ENCODE peak calls at places on chromosomes 3 and 15, in five cellular contexts. X, S, I, Q and D are unnamed samples.

GRCh38 chr3:161055210-161055609 is 49.9 kb downstream of the B3GALNT1 start:
- DNase-seq in I (no peak), S (no peak), X (no peak), Q (no peak), D (no peak)

GRCh38 chr3:59185586-59186381 is 136.0 kb upstream of the CFAP20DC start:
- DNase-seq in I (no peak), X (peak; percentile 51), S (no peak), Q (no peak), D (no peak)

GRCh38 chr15:58551764-58552504 is 120.1 kb downstream of the LIPC start:
- DNase-seq in X (peak; percentile 47), S (peak; percentile 17), Q (peak; percentile 23), I (no peak), D (no peak)

GRCh38 chr3:143775401-143775970 is 72.8 kb downstream of the SLC9A9 start:
- DNase-seq in I (peak; percentile 21), X (peak; percentile 62), Q (no peak), S (peak; percentile 17), D (no peak)

GRCh38 chr15:79035111-79035601 is 55.4 kb downstream of the RASGRF1 start:
- DNase-seq in Q (no peak), I (no peak), S (no peak), X (peak; percentile 71), D (no peak)

GRCh38 chr3:46882377-46883015 is 5.0 kb downstream of the PTH1R start:
- DNase-seq in I (no peak), Q (no peak), X (peak; percentile 66), S (no peak), D (peak; percentile 77)

GRCh38 chr3:190004656-190005055 is 116.0 kb downstream of the P3H2 start:
- DNase-seq in I (no peak), X (no peak), S (no peak), Q (no peak), D (no peak)

GRCh38 chr3:62015111-62015510 is 358.2 kb downstream of the FEZF2 start:
- DNase-seq in I (no peak), Q (no peak), X (no peak), S (no peak), D (no peak)

GRCh38 chr15:94234300-94234699 is 2.9 kb downstream of the MCTP2 start:
- DNase-seq in S (no peak), Q (no peak), X (no peak), I (no peak), D (no peak)

GRCh38 chr3:132892956-132893355 is 145.2 kb upstream of the TMEM108 start:
- DNase-seq in Q (no peak), X (no peak), I (no peak), S (no peak), D (no peak)

GRCh38 chr3:58027704-58028317 is 19.6 kb downstream of the FLNB start:
- DNase-seq in S (no peak), X (peak; percentile 59), I (no peak), Q (no peak), D (no peak)

GRCh38 chr3:161371441-161372320 is at the start of gene SPTSSB:
- DNase-seq in X (peak; percentile 91), I (peak; percentile 78), Q (peak; percentile 77), S (peak; percentile 71), D (peak; percentile 54)

GRCh38 chr3:39144095-39144747 is 9.2 kb downstream of the CSRNP1 start:
- DNase-seq in X (no peak), I (no peak), Q (no peak), S (no peak), D (peak; percentile 64)

GRCh38 chr3:39143051-39143885 is 10.1 kb downstream of the CSRNP1 start:
- DNase-seq in S (no peak), I (no peak), Q (no peak), X (no peak), D (peak; percentile 62)

GRCh38 chr3:39146083-39146501 is 7.3 kb downstream of the CSRNP1 start:
- DNase-seq in Q (no peak), X (no peak), I (no peak), S (no peak), D (peak; percentile 76)

GRCh38 chr3:39146611-39147373 is 6.6 kb downstream of the CSRNP1 start:
- DNase-seq in I (peak; percentile 77), X (no peak), S (peak; percentile 67), Q (peak; percentile 79), D (peak; percentile 90)

DNA sequence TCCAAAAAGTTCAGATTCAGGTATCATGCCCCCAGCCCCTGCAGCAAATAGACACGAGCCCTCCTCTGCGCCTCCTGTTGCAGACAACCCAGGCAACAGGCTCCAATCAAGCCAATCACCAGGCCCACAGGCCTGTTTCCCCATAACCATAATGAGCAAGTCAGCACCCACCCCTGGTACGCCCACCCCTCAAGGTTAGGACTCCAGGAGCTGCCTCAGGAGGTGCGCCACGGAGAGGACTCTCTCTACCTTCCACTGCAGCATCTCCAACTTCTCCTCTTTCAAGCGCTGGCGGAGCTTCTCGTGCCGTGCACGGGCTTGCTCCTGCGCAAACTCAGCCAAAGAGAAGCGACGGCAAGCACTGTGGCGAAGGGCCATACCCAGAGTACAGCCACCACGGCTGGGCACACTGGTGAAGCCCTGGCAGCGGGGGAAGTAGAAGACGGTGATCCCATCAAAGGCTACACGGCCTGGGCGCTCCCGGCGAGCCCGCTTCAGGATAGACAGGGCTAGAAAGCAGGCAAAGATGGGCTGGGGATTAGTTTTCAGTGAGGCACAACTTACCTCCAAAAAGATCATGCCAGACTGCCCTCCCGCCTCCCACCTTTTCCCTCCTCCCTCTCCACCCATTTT is 8.5 kb downstream of the CSRNP1 start:
- DNase-seq in X (no peak), S (no peak), Q (no peak), I (no peak), D (peak; percentile 64)
- TF ChIP-seq POLR2AphosphoS5 in X (no peak), S (no peak), Q (no peak), I (no peak), D (no peak)

DNA sequence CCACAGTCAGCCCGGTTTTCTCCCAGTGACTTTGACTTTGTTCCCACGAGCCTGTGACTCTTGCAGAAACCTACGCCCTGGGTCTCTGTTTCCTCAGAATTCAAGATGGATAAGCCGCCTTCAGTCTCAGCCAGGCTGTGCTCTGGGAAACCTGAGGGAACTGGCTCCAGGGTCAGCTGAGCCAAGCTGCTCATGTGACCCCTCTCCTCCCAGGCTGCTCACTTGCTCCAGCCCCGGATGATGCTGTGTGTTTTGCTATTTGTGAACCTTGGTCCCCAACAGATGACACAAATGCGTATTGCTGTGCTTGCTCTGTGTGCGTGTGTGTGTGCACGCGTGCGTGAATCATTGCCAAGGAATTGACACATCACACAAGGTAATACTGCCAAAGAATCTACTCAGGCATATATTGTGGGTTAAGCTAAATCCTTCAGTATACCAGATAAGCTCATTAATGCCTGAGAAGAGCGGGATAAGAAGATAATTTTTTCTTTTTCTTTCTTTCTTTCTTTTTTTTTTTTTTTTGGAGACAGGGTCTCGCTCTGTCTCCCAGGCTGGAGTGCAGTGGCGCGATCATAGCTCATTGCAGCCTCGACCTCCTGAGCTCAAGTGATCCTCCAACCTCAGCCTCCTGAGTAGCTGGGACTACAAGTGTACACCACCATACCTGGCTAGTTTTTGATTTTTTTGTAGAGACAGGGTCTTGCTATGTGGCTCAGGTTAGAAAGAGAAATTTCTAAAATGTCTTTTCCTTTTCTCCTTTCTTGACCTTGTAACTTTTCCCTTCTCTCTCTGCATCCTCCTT is 29.2 kb upstream of the UMPS start:
- DNase-seq in S (no peak), Q (no peak), X (peak; percentile 42), I (no peak), D (no peak)
- TF ChIP-seq POLR2AphosphoS5 in S (no peak), Q (no peak), X (no peak), I (no peak), D (no peak)

DNA sequence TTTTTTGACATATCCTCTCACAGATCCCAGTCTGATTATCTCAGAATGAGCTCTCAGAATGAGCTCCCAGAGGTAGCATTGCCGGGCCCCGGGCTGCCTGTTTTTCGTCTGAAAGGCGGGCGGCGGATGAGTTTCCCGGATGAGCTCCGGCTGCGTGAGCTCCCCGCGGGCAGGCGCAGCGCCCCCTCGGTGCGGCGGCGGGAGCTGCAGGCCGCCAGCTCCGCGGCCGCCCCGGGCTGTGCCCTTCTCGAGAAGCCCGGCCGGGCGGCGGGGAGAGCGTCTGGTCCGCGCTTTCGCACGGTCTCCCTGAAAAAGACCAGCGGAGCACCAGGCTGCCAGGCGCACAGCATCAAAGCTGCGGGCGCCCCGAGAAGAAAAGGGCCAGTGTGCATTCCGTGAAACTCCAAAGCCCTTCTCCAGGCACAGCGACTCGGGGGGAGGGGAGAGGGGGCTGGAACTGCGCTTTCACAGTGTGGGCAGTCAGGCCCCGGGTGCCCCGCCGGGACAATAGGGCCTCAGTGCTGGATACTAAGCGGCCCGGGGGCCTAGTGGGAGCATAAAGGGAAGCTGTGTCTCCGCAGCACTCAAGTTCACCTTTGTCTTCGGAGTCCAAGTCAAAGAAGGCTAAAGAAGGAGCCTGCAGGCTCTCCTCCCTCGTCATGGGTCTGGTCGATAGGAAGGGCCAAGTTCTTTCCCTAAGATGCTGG is 12.1 kb upstream of the SHC4 start:
- DNase-seq in I (peak; percentile 51), S (peak; percentile 59), X (peak; percentile 92), Q (peak; percentile 75), D (peak; percentile 88)
- TF ChIP-seq POLR2AphosphoS5 in I (peak; percentile 45), S (no peak), X (no peak), Q (peak; percentile 22), D (no peak)

GRCh38 chr3:195065142-195065863 is 205.7 kb downstream of the XXYLT1 start:
- DNase-seq in S (no peak), Q (no peak), X (no peak), I (no peak), D (peak; percentile 63)
- TF ChIP-seq POLR2AphosphoS5 in S (no peak), Q (no peak), X (no peak), I (no peak), D (no peak)

DNA sequence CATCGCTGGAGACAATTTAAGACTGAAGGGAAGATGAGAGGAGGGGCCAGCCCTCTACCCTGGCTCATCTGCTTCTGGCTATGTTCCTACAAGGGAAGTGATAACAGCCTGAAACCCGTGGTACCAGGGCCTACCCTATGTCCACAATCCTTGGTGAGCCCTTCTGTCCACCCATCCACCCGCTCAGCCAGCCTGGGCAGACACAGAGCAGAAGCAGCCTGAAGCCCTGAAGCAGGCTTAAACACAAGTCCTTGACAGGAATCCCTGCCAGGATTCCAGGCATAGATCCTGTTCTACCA is 15.4 kb downstream of the CLK3 start:
- DNase-seq in I (no peak), X (no peak), S (no peak), Q (no peak), D (no peak)
- TF ChIP-seq POLR2AphosphoS5 in I (no peak), X (no peak), S (no peak), Q (no peak), D (no peak)